ENCODE peak calls at places on chromosomes 13 and 19, in eight cellular contexts. Z is breast epithelium, Q is H54, F is A549, O is testis, K is stomach, M is uterus, P is suprapubic skin. E is an unnamed sample.

GRCh38 chr13:98853791-98854191 is 101.3 kb upstream of the SLC15A1 start:
- DNase-seq in Z (no peak), Q (no peak), F (no peak), O (no peak), K (peak), M (no peak), P (no peak), E (no peak)

GRCh38 chr13:97231118-97231831 is 9.1 kb downstream of the MBNL2 start:
- DNase-seq in Z (no peak), Q (no peak), F (no peak), O (no peak), K (no peak), M (no peak), P (no peak), E (no peak)

GRCh38 chr13:107531816-107532215 is 683.5 kb downstream of the LIG4 start:
- DNase-seq in Z (no peak), Q (no peak), F (no peak), O (no peak), K (no peak), M (no peak), P (no peak), E (no peak)

GRCh38 chr13:38637576-38637975 is 49.3 kb upstream of the FREM2 start:
- DNase-seq in Z (no peak), Q (no peak), F (no peak), O (no peak), K (no peak), M (no peak), P (no peak), E (no peak)

GRCh38 chr19:1082165-1082927 is 12.8 kb downstream of the POLR2E start:
- DNase-seq in Z (peak), Q (no peak), F (peak), O (peak), K (peak), M (no peak), P (no peak), E (peak)

GRCh38 chr19:14072535-14073231 is at the start of gene MISP3:
- DNase-seq in Z (no peak), Q (no peak), F (peak), O (peak), K (peak), M (no peak), P (no peak), E (peak)

GRCh38 chr19:29107831-29108230 is 105.1 kb downstream of the UQCRFS1 start:
- DNase-seq in Z (no peak), Q (no peak), F (no peak), O (no peak), K (no peak), M (no peak), P (no peak), E (no peak)

GRCh38 chr19:30593975-30594925 is 222.1 kb downstream of the ZNF536 start:
- DNase-seq in Z (no peak), Q (no peak), F (no peak), O (no peak), K (no peak), M (no peak), P (peak), E (no peak)

GRCh38 chr13:50406831-50407230 is 391.6 kb downstream of the KCNRG start:
- DNase-seq in Z (no peak), Q (no peak), F (no peak), O (no peak), K (no peak), M (no peak), P (no peak), E (no peak)

GRCh38 chr13:43364210-43365041 is 341.0 kb downstream of the DNAJC15 start:
- DNase-seq in Z (no peak), Q (no peak), F (no peak), O (no peak), K (no peak), M (no peak), P (no peak), E (no peak)

GRCh38 chr19:9986787-9987281 is 23.5 kb downstream of the COL5A3 start:
- DNase-seq in Z (no peak), Q (no peak), F (no peak), O (peak), K (no peak), M (peak), P (no peak), E (no peak)

GRCh38 chr19:13615890-13616289 is 109.6 kb upstream of the CACNA1A start:
- DNase-seq in Z (no peak), Q (no peak), F (no peak), O (no peak), K (no peak), M (no peak), P (no peak), E (no peak)

GRCh38 chr13:111006508-111007031 is 91.7 kb upstream of the ANKRD10 start:
- DNase-seq in Z (no peak), Q (no peak), F (no peak), O (peak), K (no peak), M (peak), P (no peak), E (no peak)

GRCh38 chr19:56301152-56301551 is 13.5 kb downstream of the ZSCAN5A start:
- DNase-seq in Z (no peak), Q (no peak), F (no peak), O (no peak), K (no peak), M (no peak), P (no peak), E (no peak)

GRCh38 chr19:51159656-51160055 is 17.6 kb downstream of the SIGLEC7 start:
- DNase-seq in Z (no peak), Q (no peak), F (no peak), O (no peak), K (no peak), M (no peak), P (no peak), E (no peak)

GRCh38 chr19:11849264-11849615 is 714 bp downstream of the ZNF439 start:
- DNase-seq in Z (no peak), Q (no peak), F (no peak), O (peak), K (no peak), M (no peak), P (no peak), E (no peak)

GRCh38 chr19:703651-704446 is 4.9 kb upstream of the PALM start:
- DNase-seq in Z (peak), Q (peak), F (peak), O (peak), K (peak), M (peak), P (no peak), E (peak)

GRCh38 chr13:113448885-113449692 is 4.2 kb downstream of the ADPRHL1 start:
- DNase-seq in Z (peak), Q (no peak), F (peak), O (peak), K (peak), M (peak), P (no peak), E (no peak)

DNA sequence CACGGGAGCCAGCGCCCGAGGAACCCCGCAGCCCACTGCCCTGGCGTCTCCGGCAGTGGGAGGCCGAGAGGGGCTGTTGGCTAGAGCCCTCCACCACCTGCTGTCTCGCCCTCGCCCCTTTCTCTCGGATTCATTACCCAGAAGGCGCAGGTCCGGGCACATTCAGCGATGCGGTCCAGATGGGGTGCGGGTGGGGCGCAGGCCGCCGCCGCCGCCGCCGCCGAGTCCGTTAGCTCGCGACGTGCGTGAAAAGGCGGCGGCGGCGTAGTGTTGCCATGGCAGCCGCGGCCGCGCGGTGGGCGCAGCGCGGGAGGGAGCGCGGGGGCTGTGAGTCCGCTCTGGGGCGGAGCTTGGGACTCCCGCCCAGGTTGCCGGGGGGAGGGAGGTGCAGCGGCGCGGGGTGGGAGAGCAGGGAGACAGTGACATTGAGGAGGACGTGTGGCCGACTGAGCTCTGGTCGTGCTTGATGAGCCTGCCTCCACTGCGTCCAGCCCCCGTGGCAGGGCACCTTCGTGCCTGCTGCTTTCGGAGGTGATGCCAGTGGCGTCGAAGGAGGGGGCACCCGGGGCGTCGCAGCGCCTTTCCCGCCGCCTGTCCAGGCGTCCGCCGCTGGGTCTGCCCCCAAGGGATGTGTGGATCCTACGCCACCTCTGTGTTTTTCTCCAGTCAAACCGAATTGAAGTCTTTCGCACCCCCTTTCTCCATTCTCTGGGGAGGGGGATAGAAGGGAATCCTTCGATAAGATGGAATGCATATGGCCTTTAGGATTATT is at the start of gene KATNAL1:
- DNase-seq in Z (peak), Q (peak), F (peak), O (peak), K (peak), M (peak), P (peak), E (peak)
- TF ChIP-seq POLR2A in Z (no peak), Q (peak), F (peak), O (no peak), K (no peak), M (no peak), P (no peak), E (peak)

GRCh38 chr19:17539288-17540117 is 15.9 kb upstream of the COLGALT1 start:
- DNase-seq in Z (peak), Q (peak), F (peak), O (peak), K (peak), M (peak), P (peak), E (peak)
- TF ChIP-seq POLR2A in Z (no peak), Q (peak), F (no peak), O (no peak), K (no peak), M (no peak), P (no peak), E (no peak)

GRCh38 chr19:18385675-18386542 is at the start of gene GDF15:
- DNase-seq in Z (peak), Q (peak), F (peak), O (peak), K (peak), M (peak), P (peak), E (peak)
- TF ChIP-seq POLR2A in Z (peak), Q (peak), F (peak), O (no peak), K (peak), M (no peak), P (no peak), E (peak)

GRCh38 chr19:3981373-3981735 is 3.9 kb downstream of the EEF2 start:
- DNase-seq in Z (no peak), Q (no peak), F (no peak), O (no peak), K (no peak), M (no peak), P (no peak), E (no peak)

GRCh38 chr19:3980353-3981251 is 4.7 kb downstream of the EEF2 start:
- DNase-seq in Z (no peak), Q (no peak), F (no peak), O (no peak), K (no peak), M (no peak), P (no peak), E (no peak)

GRCh38 chr19:3983542-3983914 is 1.7 kb downstream of the EEF2 start:
- DNase-seq in Z (no peak), Q (no peak), F (no peak), O (no peak), K (no peak), M (no peak), P (no peak), E (no peak)

GRCh38 chr19:3982701-3983541 is 2.3 kb downstream of the EEF2 start:
- DNase-seq in Z (no peak), Q (no peak), F (no peak), O (no peak), K (no peak), M (no peak), P (no peak), E (no peak)

DNA sequence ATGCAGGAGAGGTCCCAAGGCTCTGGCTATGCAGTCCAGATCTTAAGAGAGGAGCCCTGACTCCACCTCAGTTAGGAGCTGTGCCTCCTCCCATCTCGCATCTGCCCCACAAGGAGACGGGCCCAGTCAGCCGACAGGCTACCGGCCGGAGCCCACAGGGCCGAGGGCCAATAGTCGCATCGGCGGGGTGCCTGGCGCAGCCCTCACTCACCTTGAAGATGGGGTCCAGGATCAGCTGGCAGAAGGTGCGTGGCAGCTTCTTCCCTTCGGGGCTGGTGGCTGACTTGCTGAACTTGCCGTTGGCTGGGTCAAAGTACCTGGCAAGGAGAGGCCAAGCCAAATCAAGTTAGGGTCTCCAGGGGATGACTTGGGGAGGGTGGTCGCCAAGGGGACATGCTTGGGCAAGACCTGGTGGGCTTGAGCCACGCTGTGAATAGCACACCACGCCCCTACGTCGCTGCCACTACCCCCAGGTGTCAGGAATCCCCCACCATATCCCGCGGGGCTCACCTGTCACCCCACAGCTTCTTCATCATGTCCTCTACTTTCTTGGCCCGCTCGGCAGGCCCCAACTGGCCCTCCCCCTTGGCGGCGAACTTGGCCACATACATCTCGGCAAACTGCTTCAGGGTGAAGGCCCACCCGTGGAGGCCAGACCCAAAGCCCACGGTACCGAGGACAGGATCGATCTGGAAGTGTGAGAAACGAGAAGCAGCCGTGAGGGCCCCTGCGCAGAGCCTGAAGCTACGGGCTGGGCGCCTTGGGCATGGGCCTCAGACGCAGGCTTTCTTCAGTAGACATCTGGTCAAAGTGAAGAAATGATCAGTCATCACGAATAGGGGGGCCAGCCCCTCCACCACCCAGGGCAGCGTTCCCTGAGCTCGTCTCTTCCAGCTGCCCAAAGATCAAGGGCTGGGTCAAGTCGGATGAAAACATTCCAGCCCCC is 3.3 kb downstream of the EEF2 start:
- DNase-seq in Z (no peak), Q (no peak), F (no peak), O (no peak), K (no peak), M (no peak), P (no peak), E (no peak)
- TF ChIP-seq POLR2A in Z (no peak), Q (no peak), F (no peak), O (no peak), K (no peak), M (no peak), P (no peak), E (no peak)

DNA sequence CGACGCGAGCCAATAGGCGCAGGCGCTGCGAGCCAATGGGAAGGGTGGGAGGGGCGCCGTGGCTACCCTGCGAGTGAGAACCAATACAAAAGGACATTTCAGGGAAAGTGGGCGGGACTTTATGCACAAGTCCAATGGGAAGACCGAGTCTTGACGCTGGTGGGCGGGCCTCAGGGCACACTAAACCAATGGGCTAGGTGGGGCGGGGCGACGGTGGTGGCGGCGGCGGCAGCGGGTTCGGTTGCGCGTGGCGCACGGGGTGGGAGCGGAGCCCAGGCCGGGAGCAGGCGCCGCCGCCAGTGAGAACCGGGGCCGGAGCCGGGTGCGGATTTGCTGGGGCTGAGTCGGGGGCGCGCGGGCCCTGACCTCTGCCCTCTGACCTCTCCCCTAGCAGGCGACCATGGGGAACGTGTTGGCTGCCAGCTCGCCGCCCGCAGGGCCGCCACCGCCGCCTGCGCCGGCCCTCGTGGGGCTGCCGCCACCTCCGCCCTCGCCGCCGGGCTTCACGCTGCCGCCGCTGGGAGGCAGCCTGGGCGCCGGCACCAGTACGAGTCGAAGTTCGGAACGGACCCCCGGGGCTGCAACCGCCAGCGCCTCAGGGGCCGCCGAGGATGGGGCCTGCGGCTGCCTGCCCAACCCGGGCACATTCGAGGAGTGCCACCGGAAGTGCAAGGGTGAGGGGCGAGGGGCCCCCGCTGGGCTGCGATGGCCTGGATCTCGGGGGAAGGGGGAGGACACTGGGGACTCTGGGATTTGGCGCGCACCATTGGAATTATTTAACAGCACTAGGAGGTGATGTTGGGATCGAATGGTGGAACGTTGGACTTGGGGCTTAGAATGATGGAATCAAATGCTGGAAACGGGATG is at the start of gene TOMM40:
- DNase-seq in Z (no peak), Q (no peak), F (peak), O (no peak), K (peak), M (peak), P (no peak), E (no peak)
- TF ChIP-seq POLR2A in Z (no peak), Q (peak), F (peak), O (no peak), K (no peak), M (no peak), P (no peak), E (peak)

GRCh38 chr19:47348819-47349795 is at the start of gene DHX34:
- DNase-seq in Z (peak), Q (peak), F (peak), O (peak), K (peak), M (peak), P (peak), E (peak)
- TF ChIP-seq POLR2A in Z (peak), Q (peak), F (peak), O (no peak), K (no peak), M (peak), P (no peak), E (peak)